ENCODE peak calls at places on chromosome 19, in nine cellular contexts. X is mucosa of descending colon, I is fibroblast of the aortic adventitia, E is transverse colon, Q is GM23338, J is pancreas, N is foreskin fibroblast, T is cardiac fibroblast, G is cardiac muscle cell. L is an unnamed sample.

GRCh38 chr19:1167687-1168561 is 6.1 kb downstream of the SBNO2 start:
- DNase-seq in X (no peak), I (no peak), E (no peak), Q (no peak), J (no peak), N (no peak), T (no peak), G (no peak), L (no peak)

GRCh38 chr19:3836887-3837286 is 32.0 kb downstream of the ZFR2 start:
- DNase-seq in X (no peak), I (no peak), E (no peak), Q (no peak), J (no peak), N (no peak), T (no peak), G (no peak), L (no peak)

GRCh38 chr19:10712754-10713153 is 5.1 kb upstream of the DNM2 start:
- DNase-seq in X (peak), I (no peak), E (peak), Q (no peak), J (no peak), N (no peak), T (no peak), G (no peak), L (no peak)

GRCh38 chr19:19321143-19321577 is 531 bp downstream of the MAU2 start:
- DNase-seq in X (no peak), I (peak), E (peak), Q (peak), J (no peak), N (no peak), T (no peak), G (peak), L (no peak)

GRCh38 chr19:55832676-55833075 is 877 bp upstream of the NLRP11 start:
- DNase-seq in X (no peak), I (no peak), E (no peak), Q (no peak), J (no peak), N (no peak), T (no peak), G (no peak), L (no peak)

GRCh38 chr19:1425102-1425842 is 12.9 kb upstream of the RPS15 start:
- DNase-seq in X (no peak), I (no peak), E (no peak), Q (no peak), J (no peak), N (no peak), T (no peak), G (no peak), L (no peak)

GRCh38 chr19:17909017-17909732 is 23.6 kb upstream of the CCDC124 start:
- DNase-seq in X (no peak), I (no peak), E (no peak), Q (peak), J (peak), N (no peak), T (no peak), G (no peak), L (no peak)

GRCh38 chr19:55624109-55625003 is at the start of gene ZNF784:
- DNase-seq in X (peak), I (peak), E (peak), Q (peak), J (peak), N (peak), T (peak), G (peak), L (no peak)

GRCh38 chr19:49110567-49110966 is 3.6 kb upstream of the LIN7B start:
- DNase-seq in X (no peak), I (peak), E (no peak), Q (no peak), J (no peak), N (peak), T (peak), G (no peak), L (no peak)

GRCh38 chr19:17259934-17260333 is 4.6 kb downstream of the USHBP1 start:
- DNase-seq in X (no peak), I (no peak), E (no peak), Q (no peak), J (peak), N (no peak), T (no peak), G (no peak), L (no peak)

GRCh38 chr19:19672816-19673215 is 4.2 kb downstream of the ZNF101 start:
- DNase-seq in X (no peak), I (no peak), E (no peak), Q (no peak), J (no peak), N (no peak), T (no peak), G (no peak), L (no peak)

GRCh38 chr19:1811472-1811894 is 593 bp downstream of the ATP8B3 start:
- DNase-seq in X (peak), I (peak), E (peak), Q (no peak), J (peak), N (peak), T (peak), G (peak), L (no peak)

GRCh38 chr19:40005670-40006272 is 8.9 kb downstream of the ZNF546 start:
- DNase-seq in X (no peak), I (no peak), E (no peak), Q (no peak), J (no peak), N (no peak), T (no peak), G (no peak), L (no peak)

GRCh38 chr19:17915940-17916593 is 16.7 kb upstream of the CCDC124 start:
- DNase-seq in X (no peak), I (no peak), E (no peak), Q (no peak), J (no peak), N (no peak), T (no peak), G (no peak), L (no peak)

GRCh38 chr19:49883094-49883493 is 5.6 kb downstream of the TBC1D17 start:
- DNase-seq in X (no peak), I (no peak), E (no peak), Q (no peak), J (no peak), N (no peak), T (no peak), G (no peak), L (no peak)

GRCh38 chr19:49689133-49690072 is at the start of gene ADM5:
- DNase-seq in X (no peak), I (no peak), E (peak), Q (peak), J (peak), N (no peak), T (no peak), G (peak), L (no peak)

GRCh38 chr19:30385174-30385573 is 13.0 kb downstream of the ZNF536 start:
- DNase-seq in X (no peak), I (no peak), E (no peak), Q (no peak), J (no peak), N (no peak), T (no peak), G (no peak), L (no peak)

GRCh38 chr19:27859689-27860088 is 1353.3 kb downstream of the UQCRFS1 start:
- DNase-seq in X (no peak), I (no peak), E (no peak), Q (no peak), J (no peak), N (no peak), T (no peak), G (no peak), L (no peak)

GRCh38 chr19:19900574-19901444 is at the start of gene ZNF93:
- DNase-seq in X (peak), I (peak), E (peak), Q (peak), J (peak), N (peak), T (peak), G (peak), L (peak)

GRCh38 chr19:18416778-18417249 is 2.4 kb upstream of the SSBP4 start:
- DNase-seq in X (peak), I (peak), E (peak), Q (peak), J (peak), N (peak), T (peak), G (peak), L (no peak)

GRCh38 chr19:3154957-3155736 is 19.3 kb downstream of the GNA15 start:
- DNase-seq in X (peak), I (peak), E (peak), Q (no peak), J (peak), N (peak), T (peak), G (no peak), L (peak)

GRCh38 chr19:49210108-49210900 is 52.7 kb downstream of the TRPM4 start:
- DNase-seq in X (peak), I (no peak), E (peak), Q (peak), J (peak), N (no peak), T (no peak), G (peak), L (no peak)

GRCh38 chr19:22609630-22610029 is 24.5 kb upstream of the ZNF492 start:
- DNase-seq in X (no peak), I (no peak), E (no peak), Q (no peak), J (no peak), N (no peak), T (no peak), G (no peak), L (no peak)
- H3K4me3 ChIP-seq in X (no peak), I (no peak), E (no peak), Q (no peak), J (no peak), N (no peak), T (no peak), G (no peak), L (no peak)

GRCh38 chr19:13028027-13028426 is 32.8 kb downstream of the NFIX start:
- DNase-seq in X (no peak), I (no peak), E (no peak), Q (no peak), J (no peak), N (no peak), T (no peak), G (no peak), L (no peak)

GRCh38 chr19:13025819-13026477 is 30.7 kb downstream of the NFIX start:
- DNase-seq in X (no peak), I (peak), E (no peak), Q (no peak), J (no peak), N (no peak), T (no peak), G (no peak), L (no peak)

GRCh38 chr19:13027031-13027430 is 31.8 kb downstream of the NFIX start:
- DNase-seq in X (no peak), I (no peak), E (no peak), Q (no peak), J (no peak), N (no peak), T (no peak), G (no peak), L (no peak)

GRCh38 chr19:13026478-13026999 is 31.3 kb downstream of the NFIX start:
- DNase-seq in X (no peak), I (peak), E (peak), Q (no peak), J (peak), N (peak), T (peak), G (no peak), L (no peak)

DNA sequence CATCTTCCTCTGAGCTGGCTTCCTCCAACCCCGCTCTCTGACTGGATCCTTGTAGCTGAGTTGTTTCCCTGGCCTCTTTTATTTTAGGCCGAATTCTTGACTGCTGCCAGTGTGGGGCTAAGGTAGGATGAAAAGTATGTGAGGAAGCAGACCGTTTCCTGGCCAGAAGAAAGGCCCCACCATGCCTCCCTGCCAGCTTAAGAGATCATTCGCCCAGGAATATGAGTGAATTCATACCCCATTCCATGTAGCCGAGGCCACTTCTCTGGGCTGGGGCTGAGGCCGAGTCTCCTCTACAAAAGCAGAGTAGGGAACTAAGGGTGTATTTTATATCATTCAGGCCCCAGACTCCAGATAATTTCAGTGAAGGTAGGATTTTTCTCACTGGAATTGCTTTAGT is 32.3 kb downstream of the NFIX start:
- DNase-seq in X (no peak), I (peak), E (no peak), Q (no peak), J (no peak), N (no peak), T (no peak), G (no peak), L (no peak)
- TF ChIP-seq CTCF in X (no peak), I (no peak), E (no peak), Q (no peak), J (no peak), N (no peak), T (no peak), G (no peak), L (no peak)

GRCh38 chr19:35293733-35294309 is 1.9 kb downstream of the MAG start:
- DNase-seq in X (no peak), I (no peak), E (no peak), Q (peak), J (no peak), N (no peak), T (no peak), G (no peak), L (no peak)
- H3K4me3 ChIP-seq in X (no peak), I (no peak), E (no peak), Q (no peak), J (no peak), N (no peak), T (no peak), G (no peak), L (no peak)

DNA sequence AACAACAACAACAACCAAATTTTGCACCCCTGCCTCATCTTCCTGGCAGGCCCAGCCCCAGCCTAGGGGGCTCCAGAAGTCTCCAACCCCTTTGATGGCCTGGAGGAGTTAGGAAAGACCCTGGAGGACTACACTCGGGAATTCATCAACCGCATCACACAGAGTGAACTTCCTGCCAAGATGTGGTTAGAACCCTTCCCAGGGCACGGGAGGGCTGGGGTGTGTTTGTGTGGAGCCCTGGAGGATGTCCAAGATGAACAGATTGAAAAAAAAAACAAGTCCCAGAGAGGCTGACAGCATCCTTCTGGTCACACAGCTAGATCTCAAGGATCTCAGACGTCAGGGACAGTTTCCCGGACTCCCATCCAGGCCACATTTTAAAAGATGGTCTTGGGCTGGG is 13.3 kb downstream of the APOC1 start:
- DNase-seq in X (no peak), I (peak), E (no peak), Q (no peak), J (no peak), N (peak), T (peak), G (no peak), L (no peak)
- TF ChIP-seq CTCF in X (no peak), I (no peak), E (no peak), Q (no peak), J (no peak), N (no peak), T (no peak), G (no peak), L (no peak)

L was measured in AG09309.